ENCODE peak calls at places on chromosomes 5 and 9, in ten cellular contexts. One of them, this sample, is unnamed.

GRCh38 chr5:36602711-36603321 is 3.6 kb upstream of the SLC1A3 start:
- DNase-seq in esophagus squamous epithelium: no peak
- DNase-seq in K562: no peak
- DNase-seq in body of pancreas: no peak
- DNase-seq in transverse colon: no peak
- DNase-seq in IMR-90: no peak
- DNase-seq in tibial nerve: no peak
- DNase-seq in heart left ventricle: peak; percentile 53
- DNase-seq in HepG2: no peak
- DNase-seq in thyroid gland: peak; percentile 10
- DNase-seq in this sample: no peak

GRCh38 chr5:102511666-102512065 is 12.9 kb upstream of the SLCO6A1 start:
- DNase-seq in body of pancreas: peak; percentile 23
- DNase-seq in esophagus squamous epithelium: no peak
- DNase-seq in IMR-90: no peak
- DNase-seq in heart left ventricle: peak; percentile 34
- DNase-seq in K562: no peak
- DNase-seq in transverse colon: no peak
- DNase-seq in HepG2: no peak
- DNase-seq in thyroid gland: peak; percentile 62
- DNase-seq in tibial nerve: peak; percentile 47
- DNase-seq in this sample: no peak

GRCh38 chr5:176787676-176788075 is 22.7 kb upstream of the UNC5A start:
- DNase-seq in HepG2: no peak
- DNase-seq in transverse colon: no peak
- DNase-seq in K562: peak; percentile 38
- DNase-seq in IMR-90: no peak
- DNase-seq in heart left ventricle: no peak
- DNase-seq in body of pancreas: no peak
- DNase-seq in esophagus squamous epithelium: no peak
- DNase-seq in thyroid gland: no peak
- DNase-seq in tibial nerve: no peak
- DNase-seq in this sample: peak; percentile 57

GRCh38 chr5:90878081-90878480 is 319.5 kb downstream of the ADGRV1 start:
- DNase-seq in IMR-90: peak; percentile 43
- DNase-seq in transverse colon: peak; percentile 13
- DNase-seq in tibial nerve: no peak
- DNase-seq in HepG2: no peak
- DNase-seq in thyroid gland: no peak
- DNase-seq in heart left ventricle: peak; percentile 22
- DNase-seq in body of pancreas: no peak
- DNase-seq in esophagus squamous epithelium: no peak
- DNase-seq in K562: no peak
- DNase-seq in this sample: no peak

GRCh38 chr9:89975586-89975985 is 370.8 kb downstream of the GADD45G start:
- DNase-seq in transverse colon: no peak
- DNase-seq in body of pancreas: no peak
- DNase-seq in tibial nerve: no peak
- DNase-seq in thyroid gland: no peak
- DNase-seq in IMR-90: no peak
- DNase-seq in heart left ventricle: no peak
- DNase-seq in HepG2: no peak
- DNase-seq in esophagus squamous epithelium: no peak
- DNase-seq in K562: no peak
- DNase-seq in this sample: no peak

GRCh38 chr9:77946969-77947368 is 84.6 kb downstream of the GNAQ start:
- DNase-seq in tibial nerve: no peak
- DNase-seq in K562: no peak
- DNase-seq in HepG2: no peak
- DNase-seq in IMR-90: no peak
- DNase-seq in body of pancreas: peak; percentile 17
- DNase-seq in transverse colon: peak; percentile 49
- DNase-seq in thyroid gland: no peak
- DNase-seq in esophagus squamous epithelium: no peak
- DNase-seq in heart left ventricle: peak; percentile 39
- DNase-seq in this sample: no peak

GRCh38 chr5:9456435-9457042 is 89.3 kb downstream of the SEMA5A start:
- DNase-seq in heart left ventricle: no peak
- DNase-seq in HepG2: no peak
- DNase-seq in K562: no peak
- DNase-seq in esophagus squamous epithelium: no peak
- DNase-seq in thyroid gland: no peak
- DNase-seq in body of pancreas: no peak
- DNase-seq in transverse colon: no peak
- DNase-seq in IMR-90: peak; percentile 97
- DNase-seq in tibial nerve: peak; percentile 33
- DNase-seq in this sample: no peak

GRCh38 chr5:16459451-16459850 is 6.1 kb downstream of the ZNF622 start:
- DNase-seq in heart left ventricle: no peak
- DNase-seq in transverse colon: no peak
- DNase-seq in thyroid gland: no peak
- DNase-seq in IMR-90: no peak
- DNase-seq in tibial nerve: no peak
- DNase-seq in esophagus squamous epithelium: no peak
- DNase-seq in HepG2: no peak
- DNase-seq in K562: no peak
- DNase-seq in body of pancreas: no peak
- DNase-seq in this sample: no peak

DNA sequence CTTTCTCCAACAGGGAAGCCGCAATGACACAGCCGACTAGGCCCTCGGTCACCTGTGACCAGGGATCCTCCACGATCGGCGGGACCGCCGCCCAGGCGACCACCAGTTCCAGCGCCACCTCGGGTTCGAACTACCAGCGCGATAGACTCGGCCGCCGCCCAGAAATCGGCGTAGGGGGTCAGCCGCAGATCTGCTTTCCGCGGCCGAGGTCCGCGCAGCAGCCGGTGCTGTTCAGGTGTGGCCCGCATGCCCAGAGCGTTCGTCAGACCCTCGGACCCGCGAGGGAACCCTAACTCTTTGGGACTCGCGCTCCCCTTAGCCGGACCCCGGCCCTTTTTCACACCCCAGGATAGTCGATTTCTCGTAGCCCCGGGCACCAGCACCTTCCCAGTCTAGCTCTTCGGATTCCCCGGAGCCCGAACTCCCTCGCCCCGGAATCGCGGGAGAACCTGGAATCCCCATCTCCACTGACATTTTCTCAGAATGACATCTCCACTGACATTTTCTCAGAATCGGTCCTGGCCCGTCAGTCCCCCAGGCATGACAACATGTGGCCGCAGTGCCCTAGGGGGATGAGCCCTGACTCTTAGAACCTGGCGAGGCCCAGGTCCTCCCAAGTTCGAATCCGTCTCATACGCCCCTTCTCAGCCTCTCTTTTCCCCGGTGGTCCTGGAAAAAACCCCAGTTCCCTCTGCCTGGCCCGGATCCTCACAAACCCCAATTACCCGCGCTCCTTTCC is 428 bp downstream of the C5orf52 start:
- DNase-seq in esophagus squamous epithelium: no peak
- DNase-seq in HepG2: no peak
- DNase-seq in IMR-90: no peak
- DNase-seq in tibial nerve: no peak
- DNase-seq in K562: no peak
- DNase-seq in transverse colon: no peak
- DNase-seq in heart left ventricle: no peak
- DNase-seq in thyroid gland: no peak
- DNase-seq in body of pancreas: no peak
- DNase-seq in this sample: no peak
- H3K4me3 ChIP-seq in esophagus squamous epithelium: peak overlapping the region; percentile 46
- H3K4me3 ChIP-seq in HepG2: no peak overlapping the region
- H3K4me3 ChIP-seq in IMR-90: peak overlapping the region; percentile 74
- H3K4me3 ChIP-seq in tibial nerve: peak overlapping the region; percentile 65
- H3K4me3 ChIP-seq in K562: no peak overlapping the region
- H3K4me3 ChIP-seq in transverse colon: peak overlapping the region; percentile 53
- H3K4me3 ChIP-seq in heart left ventricle: peak overlapping the region; percentile 59
- H3K4me3 ChIP-seq in thyroid gland: peak overlapping the region; percentile 6
- H3K4me3 ChIP-seq in body of pancreas: no peak overlapping the region
- H3K4me3 ChIP-seq in this sample: peak overlapping the region; percentile 65

GRCh38 chr5:124910354-124911016 is 164.0 kb upstream of the ZNF608 start:
- DNase-seq in tibial nerve: no peak
- DNase-seq in thyroid gland: no peak
- DNase-seq in heart left ventricle: no peak
- DNase-seq in IMR-90: no peak
- DNase-seq in esophagus squamous epithelium: no peak
- DNase-seq in HepG2: no peak
- DNase-seq in body of pancreas: no peak
- DNase-seq in transverse colon: no peak
- DNase-seq in K562: no peak
- DNase-seq in this sample: no peak
- H3K4me1 ChIP-seq in tibial nerve: peaks cover 20% of the 10 kb centered on the region
- H3K4me1 ChIP-seq in thyroid gland: peaks cover 37% of the 10 kb centered on the region
- H3K4me1 ChIP-seq in heart left ventricle: peaks cover 34% of the 10 kb centered on the region
- H3K4me1 ChIP-seq in IMR-90: peaks cover 12% of the 10 kb centered on the region
- H3K4me1 ChIP-seq in esophagus squamous epithelium: peaks cover 18% of the 10 kb centered on the region
- H3K4me1 ChIP-seq in HepG2: peaks cover 30% of the 10 kb centered on the region
- H3K4me1 ChIP-seq in body of pancreas: peaks cover 46% of the 10 kb centered on the region
- H3K4me1 ChIP-seq in transverse colon: peaks cover 36% of the 10 kb centered on the region
- H3K4me1 ChIP-seq in K562: no peaks in the 10 kb centered on the region
- H3K4me1 ChIP-seq in this sample: peaks cover 28% of the 10 kb centered on the region

GRCh38 chr5:112165897-112166737 is 253.0 kb downstream of the EPB41L4A start:
- DNase-seq in transverse colon: no peak
- DNase-seq in IMR-90: no peak
- DNase-seq in body of pancreas: no peak
- DNase-seq in thyroid gland: no peak
- DNase-seq in tibial nerve: no peak
- DNase-seq in heart left ventricle: no peak
- DNase-seq in K562: no peak
- DNase-seq in esophagus squamous epithelium: no peak
- DNase-seq in HepG2: peak; percentile 41
- DNase-seq in this sample: no peak

GRCh38 chr5:112161392-112161748 is 257.7 kb downstream of the EPB41L4A start:
- DNase-seq in HepG2: no peak
- DNase-seq in transverse colon: no peak
- DNase-seq in heart left ventricle: no peak
- DNase-seq in tibial nerve: no peak
- DNase-seq in K562: no peak
- DNase-seq in body of pancreas: no peak
- DNase-seq in esophagus squamous epithelium: no peak
- DNase-seq in thyroid gland: no peak
- DNase-seq in IMR-90: no peak
- DNase-seq in this sample: no peak

GRCh38 chr5:112160652-112161391 is 258.3 kb downstream of the EPB41L4A start:
- DNase-seq in K562: peak; percentile 89
- DNase-seq in IMR-90: peak; percentile 88
- DNase-seq in HepG2: peak; percentile 78
- DNase-seq in thyroid gland: peak; percentile 89
- DNase-seq in transverse colon: peak; percentile 95
- DNase-seq in esophagus squamous epithelium: peak; percentile 66
- DNase-seq in tibial nerve: peak; percentile 89
- DNase-seq in heart left ventricle: peak; percentile 92
- DNase-seq in body of pancreas: peak; percentile 96
- DNase-seq in this sample: peak; percentile 93

GRCh38 chr5:112163435-112163834 is 255.6 kb downstream of the EPB41L4A start:
- DNase-seq in heart left ventricle: no peak
- DNase-seq in tibial nerve: no peak
- DNase-seq in IMR-90: no peak
- DNase-seq in body of pancreas: no peak
- DNase-seq in esophagus squamous epithelium: no peak
- DNase-seq in thyroid gland: no peak
- DNase-seq in HepG2: no peak
- DNase-seq in K562: no peak
- DNase-seq in transverse colon: no peak
- DNase-seq in this sample: no peak

DNA sequence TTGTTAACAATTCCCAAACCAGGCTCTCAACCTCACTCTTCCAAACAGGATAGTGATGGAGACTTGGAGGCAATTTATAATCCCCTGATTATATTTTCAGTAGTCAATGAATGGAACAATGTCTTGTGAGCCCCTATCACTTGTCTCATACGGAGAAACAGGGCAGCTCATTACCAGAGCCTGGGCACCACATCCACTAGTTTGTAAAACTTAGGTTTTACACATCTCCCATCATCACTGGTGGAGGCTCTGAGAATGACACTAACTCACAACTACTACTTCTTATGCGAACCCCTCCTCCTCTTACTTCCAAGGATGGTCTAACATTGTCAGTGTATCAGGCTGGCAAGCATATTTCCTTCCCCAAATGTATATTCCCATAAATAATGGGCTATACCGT is 253.7 kb downstream of the EPB41L4A start:
- DNase-seq in tibial nerve: no peak
- DNase-seq in heart left ventricle: no peak
- DNase-seq in esophagus squamous epithelium: no peak
- DNase-seq in thyroid gland: no peak
- DNase-seq in IMR-90: no peak
- DNase-seq in transverse colon: no peak
- DNase-seq in HepG2: no peak
- DNase-seq in body of pancreas: no peak
- DNase-seq in K562: no peak
- DNase-seq in this sample: no peak
- TF ChIP-seq POLR2A in tibial nerve: no peak
- TF ChIP-seq POLR2A in heart left ventricle: no peak
- TF ChIP-seq POLR2A in esophagus squamous epithelium: no peak
- TF ChIP-seq POLR2A in thyroid gland: no peak
- TF ChIP-seq POLR2A in IMR-90: peak; percentile 7
- TF ChIP-seq POLR2A in transverse colon: no peak
- TF ChIP-seq POLR2A in HepG2: no peak
- TF ChIP-seq POLR2A in body of pancreas: no peak
- TF ChIP-seq POLR2A in K562: no peak
- TF ChIP-seq POLR2A in this sample: no peak

GRCh38 chr5:43000198-43000840 is 39.8 kb downstream of the ANXA2R start:
- DNase-seq in esophagus squamous epithelium: no peak
- DNase-seq in heart left ventricle: no peak
- DNase-seq in tibial nerve: no peak
- DNase-seq in HepG2: no peak
- DNase-seq in IMR-90: peak; percentile 59
- DNase-seq in thyroid gland: no peak
- DNase-seq in transverse colon: no peak
- DNase-seq in body of pancreas: no peak
- DNase-seq in K562: no peak
- DNase-seq in this sample: peak; percentile 19

GRCh38 chr5:43001748-43002147 is 38.4 kb downstream of the ANXA2R start:
- DNase-seq in tibial nerve: no peak
- DNase-seq in body of pancreas: no peak
- DNase-seq in HepG2: no peak
- DNase-seq in K562: no peak
- DNase-seq in thyroid gland: no peak
- DNase-seq in transverse colon: no peak
- DNase-seq in IMR-90: no peak
- DNase-seq in esophagus squamous epithelium: no peak
- DNase-seq in heart left ventricle: no peak
- DNase-seq in this sample: no peak

GRCh38 chr5:42995152-42995751 is 44.9 kb downstream of the ANXA2R start:
- DNase-seq in IMR-90: peak; percentile 38
- DNase-seq in tibial nerve: no peak
- DNase-seq in transverse colon: no peak
- DNase-seq in thyroid gland: no peak
- DNase-seq in body of pancreas: no peak
- DNase-seq in heart left ventricle: no peak
- DNase-seq in K562: no peak
- DNase-seq in HepG2: no peak
- DNase-seq in esophagus squamous epithelium: no peak
- DNase-seq in this sample: no peak

GRCh38 chr5:43006411-43007202 is 33.5 kb downstream of the ANXA2R start:
- DNase-seq in HepG2: no peak
- DNase-seq in heart left ventricle: no peak
- DNase-seq in thyroid gland: no peak
- DNase-seq in transverse colon: no peak
- DNase-seq in IMR-90: peak; percentile 31
- DNase-seq in K562: no peak
- DNase-seq in esophagus squamous epithelium: no peak
- DNase-seq in tibial nerve: no peak
- DNase-seq in body of pancreas: no peak
- DNase-seq in this sample: no peak

GRCh38 chr5:43000914-43001313 is 39.2 kb downstream of the ANXA2R start:
- DNase-seq in K562: no peak
- DNase-seq in HepG2: no peak
- DNase-seq in body of pancreas: no peak
- DNase-seq in IMR-90: no peak
- DNase-seq in transverse colon: no peak
- DNase-seq in esophagus squamous epithelium: no peak
- DNase-seq in thyroid gland: no peak
- DNase-seq in tibial nerve: no peak
- DNase-seq in heart left ventricle: no peak
- DNase-seq in this sample: no peak
- H3K4me3 ChIP-seq in K562: no peak overlapping the region
- H3K4me3 ChIP-seq in HepG2: peak overlapping the region; percentile 60
- H3K4me3 ChIP-seq in body of pancreas: no peak overlapping the region
- H3K4me3 ChIP-seq in IMR-90: no peak overlapping the region
- H3K4me3 ChIP-seq in transverse colon: no peak overlapping the region
- H3K4me3 ChIP-seq in esophagus squamous epithelium: no peak overlapping the region
- H3K4me3 ChIP-seq in thyroid gland: no peak overlapping the region
- H3K4me3 ChIP-seq in tibial nerve: no peak overlapping the region
- H3K4me3 ChIP-seq in heart left ventricle: no peak overlapping the region
- H3K4me3 ChIP-seq in this sample: peak overlapping the region; percentile 42

This sample was measured in testis.